ENCODE peak calls at places on chromosomes 6 and 20, in six cellular contexts. R, G, E, K, W and Q are unnamed samples.

GRCh38 chr20:9467995-9468394 is 46.4 kb upstream of the LAMP5 start:
- DNase-seq in R (peak; percentile 23), G (no peak), E (no peak), K (no peak), W (no peak), Q (no peak)

GRCh38 chr6:36345681-36346417 is 9.2 kb upstream of the BNIP5 start:
- DNase-seq in R (peak; percentile 63), G (no peak), E (no peak), K (no peak), W (no peak), Q (no peak)

GRCh38 chr6:20978176-20978614 is 443.9 kb downstream of the CDKAL1 start:
- DNase-seq in R (no peak), G (no peak), E (no peak), K (no peak), W (peak; percentile 56), Q (no peak)

GRCh38 chr6:21341910-21342309 is 251.6 kb upstream of the SOX4 start:
- DNase-seq in R (no peak), G (no peak), E (no peak), K (no peak), W (no peak), Q (no peak)

GRCh38 chr6:43276180-43277082 is 21.6 kb upstream of the SLC22A7 start:
- DNase-seq in R (no peak), G (no peak), E (no peak), K (peak; percentile 32), W (no peak), Q (no peak)

GRCh38 chr6:40962241-40962640 is 76.8 kb downstream of the UNC5CL start:
- DNase-seq in R (peak; percentile 69), G (no peak), E (peak; percentile 97), K (no peak), W (peak; percentile 27), Q (no peak)

GRCh38 chr6:137025786-137026730 is 18.7 kb downstream of the IL20RA start:
- DNase-seq in R (no peak), G (no peak), E (peak; percentile 44), K (no peak), W (no peak), Q (no peak)

GRCh38 chr6:100099189-100100074 is 105.4 kb upstream of the MCHR2 start:
- DNase-seq in R (peak; percentile 46), G (no peak), E (no peak), K (no peak), W (no peak), Q (no peak)

GRCh38 chr6:111377558-111378120 is 105.4 kb downstream of the REV3L start:
- DNase-seq in R (no peak), G (no peak), E (no peak), K (no peak), W (no peak), Q (no peak)

GRCh38 chr6:44270526-44271405 is 516 bp downstream of the TMEM151B start:
- DNase-seq in R (peak; percentile 55), G (no peak), E (no peak), K (no peak), W (no peak), Q (no peak)

GRCh38 chr6:146289816-146290588 is 253.6 kb upstream of the RAB32 start:
- DNase-seq in R (no peak), G (no peak), E (peak; percentile 50), K (no peak), W (no peak), Q (no peak)

GRCh38 chr20:62668441-62669027 is 26.2 kb downstream of the SLCO4A1 start:
- DNase-seq in R (peak; percentile 77), G (peak; percentile 69), E (peak; percentile 58), K (peak; percentile 45), W (no peak), Q (peak; percentile 33)

GRCh38 chr6:84581494-84582259 is 182.7 kb downstream of the TBX18 start:
- DNase-seq in R (no peak), G (no peak), E (peak; percentile 82), K (no peak), W (peak; percentile 32), Q (no peak)

GRCh38 chr6:145310116-145310515 is 425.2 kb downstream of the EPM2A start:
- DNase-seq in R (no peak), G (no peak), E (no peak), K (no peak), W (no peak), Q (no peak)

GRCh38 chr6:162119349-162119748 is 608.2 kb downstream of the PRKN start:
- DNase-seq in R (peak; percentile 14), G (peak; percentile 33), E (no peak), K (no peak), W (no peak), Q (no peak)

GRCh38 chr20:36493013-36493800 is 48.1 kb upstream of the MYL9 start:
- DNase-seq in R (peak; percentile 68), G (peak; percentile 41), E (no peak), K (no peak), W (no peak), Q (no peak)

GRCh38 chr6:14074723-14075503 is 42.7 kb upstream of the CD83 start:
- DNase-seq in R (peak; percentile 10), G (no peak), E (peak; percentile 58), K (no peak), W (peak; percentile 50), Q (no peak)
- H3K4me3 ChIP-seq in R (no peak overlapping the region), G (peak overlapping the region; percentile 47), E (peak overlapping the region; percentile 30), K (peak overlapping the region; percentile 41), W (peak overlapping the region; percentile 58), Q (peak overlapping the region; percentile 52)

DNA sequence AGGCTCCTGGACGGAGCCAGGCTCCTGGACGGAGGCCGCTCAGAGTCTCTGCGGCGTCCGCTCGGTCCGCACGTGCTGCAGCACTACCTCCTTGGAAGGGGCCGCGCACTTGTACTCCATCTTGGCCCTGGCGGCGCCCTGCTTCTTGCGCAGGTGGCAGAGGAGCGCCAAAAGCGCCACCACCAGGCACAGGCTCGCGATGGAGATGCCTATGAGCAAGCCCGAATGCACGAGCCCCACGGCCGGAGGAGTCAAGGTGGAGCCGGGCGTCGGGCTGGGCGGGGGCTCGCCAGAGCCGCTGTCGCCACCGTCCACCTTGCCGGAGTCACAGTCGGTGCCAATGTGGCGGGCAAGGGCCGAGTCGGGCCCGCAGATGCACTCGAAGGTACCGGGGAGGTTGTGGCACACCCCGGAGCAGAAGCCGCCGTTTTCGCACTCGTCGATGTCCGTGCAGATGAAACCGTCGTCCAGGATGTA is 1.7 kb downstream of the THBD start:
- DNase-seq in R (peak; percentile 43), G (peak; percentile 53), E (no peak), K (no peak), W (peak; percentile 11), Q (no peak)
- H3K4me3 ChIP-seq in R (no peak overlapping the region), G (peak overlapping the region; percentile 72), E (peak overlapping the region; percentile 53), K (no peak overlapping the region), W (no peak overlapping the region), Q (no peak overlapping the region)

DNA sequence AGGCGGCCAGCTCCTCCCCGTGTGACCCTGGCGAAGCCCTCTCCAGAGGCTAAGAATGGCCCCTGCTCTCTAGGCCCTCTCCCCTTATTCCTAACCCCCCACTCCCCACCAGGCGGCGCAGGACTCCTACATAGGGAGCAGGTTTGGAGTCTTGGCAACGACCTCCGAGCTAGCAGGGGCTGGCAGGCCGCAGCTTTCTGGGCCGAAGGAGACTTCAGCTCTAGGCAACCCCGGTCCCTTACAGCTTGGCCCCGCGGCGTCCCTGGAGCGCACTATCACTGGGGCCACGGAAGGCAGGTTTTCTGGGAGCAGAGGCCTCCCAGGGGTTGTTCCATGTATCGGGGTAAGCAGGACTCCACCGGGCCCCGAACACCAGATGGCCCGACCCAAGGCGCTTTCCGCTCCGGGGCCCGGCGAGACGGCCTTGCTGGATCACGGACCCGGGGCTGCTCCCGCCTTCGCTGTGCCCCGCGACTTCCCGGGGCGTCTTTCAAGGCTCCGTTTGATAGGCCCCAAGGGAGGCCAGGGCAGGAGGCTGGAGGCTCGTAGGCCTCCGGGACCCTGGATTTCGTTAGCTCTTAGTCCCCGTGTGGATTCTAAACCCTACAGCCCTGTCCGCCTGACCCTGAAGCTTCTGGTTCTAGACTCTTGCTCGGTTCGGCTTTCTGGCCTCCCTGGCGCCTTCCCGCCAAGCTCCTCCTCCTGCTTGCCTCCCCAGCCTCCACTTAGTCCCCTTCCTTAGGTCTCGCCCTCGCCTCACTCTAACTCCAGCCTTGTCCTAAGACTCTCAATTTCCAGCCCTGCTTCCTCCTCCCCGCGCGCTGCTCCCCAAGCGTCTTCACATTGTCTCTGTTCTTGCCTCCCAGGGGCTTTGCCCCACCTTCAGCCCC is 1.9 kb downstream of the SLC32A1 start:
- DNase-seq in R (peak; percentile 97), G (no peak), E (no peak), K (peak; percentile 44), W (peak; percentile 38), Q (no peak)
- H3K4me3 ChIP-seq in R (no peak overlapping the region), G (no peak overlapping the region), E (no peak overlapping the region), K (no peak overlapping the region), W (no peak overlapping the region), Q (no peak overlapping the region)

DNA sequence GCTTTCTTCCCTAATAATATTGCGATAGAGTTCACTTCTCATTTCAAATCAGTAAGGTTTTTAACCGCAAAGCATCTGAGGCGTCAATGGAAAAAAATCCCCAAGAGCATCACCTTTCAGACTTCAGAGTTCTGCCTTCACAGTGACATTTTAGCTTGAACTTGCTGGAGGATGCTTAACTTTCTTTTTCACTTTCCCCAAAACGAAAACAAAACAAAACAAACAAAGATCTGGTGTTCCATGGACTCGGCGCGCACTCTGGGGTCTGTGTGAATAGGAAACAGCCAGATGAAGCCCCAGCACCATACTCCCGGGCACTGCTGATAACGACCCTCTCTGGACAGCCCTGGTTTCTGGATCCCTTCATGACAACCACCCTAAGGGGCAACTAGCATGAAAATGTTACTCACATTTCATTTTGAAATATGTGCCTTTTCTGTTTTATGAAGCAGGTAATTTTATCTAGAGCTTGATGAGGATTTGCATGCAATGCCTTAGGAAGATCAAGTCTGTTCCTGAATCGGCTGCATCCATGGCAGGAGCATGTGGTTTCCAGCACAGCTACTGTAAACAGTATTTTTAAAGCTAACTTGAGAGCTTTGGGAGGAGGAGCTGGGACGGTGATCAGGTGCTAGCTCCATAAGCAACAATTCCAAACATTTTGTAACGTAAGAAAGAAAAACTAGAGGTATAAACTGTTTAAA is 44.5 kb downstream of the RAMACL start:
- DNase-seq in R (no peak), G (no peak), E (no peak), K (no peak), W (no peak), Q (no peak)
- H3K4me3 ChIP-seq in R (no peak overlapping the region), G (peak overlapping the region; percentile 31), E (no peak overlapping the region), K (no peak overlapping the region), W (no peak overlapping the region), Q (no peak overlapping the region)

DNA sequence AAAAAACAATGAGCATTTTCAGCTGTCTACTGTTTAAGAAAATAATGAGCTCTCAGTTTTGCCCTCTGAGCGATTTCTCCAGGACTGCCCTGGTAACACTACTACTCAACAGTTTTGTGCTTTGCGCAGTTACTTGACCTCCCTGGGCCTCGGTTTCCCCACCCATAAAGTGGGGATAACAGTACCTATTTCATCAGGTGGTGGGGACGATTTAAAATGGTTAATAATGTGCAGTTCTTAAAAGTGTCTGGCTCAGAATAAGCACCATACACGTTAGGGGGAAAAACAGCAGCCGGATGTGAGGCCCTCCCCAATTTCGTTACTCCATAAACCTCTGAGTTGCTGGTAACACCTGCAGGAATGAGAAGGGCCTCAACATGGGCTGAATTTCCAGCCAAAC is 1.1 kb upstream of the SIRT5 start:
- DNase-seq in R (no peak), G (no peak), E (no peak), K (no peak), W (no peak), Q (no peak)
- H3K4me3 ChIP-seq in R (no peak overlapping the region), G (peak overlapping the region; percentile 98), E (peak overlapping the region; percentile 61), K (no peak overlapping the region), W (no peak overlapping the region), Q (no peak overlapping the region)

GRCh38 chr20:46013826-46014516 is 5.3 kb downstream of the MMP9 start:
- DNase-seq in R (peak; percentile 97), G (no peak), E (peak; percentile 51), K (peak; percentile 59), W (peak; percentile 87), Q (peak; percentile 50)
- H3K4me3 ChIP-seq in R (no peak overlapping the region), G (no peak overlapping the region), E (peak overlapping the region; percentile 9), K (peak overlapping the region; percentile 22), W (no peak overlapping the region), Q (no peak overlapping the region)